ENCODE peak calls at places on chromosomes 11 and 22, in four cellular contexts. One of them, this sample, is unnamed.

GRCh38 chr22:26550498-26551033 is 38.3 kb upstream of the TFIP11 start:
- DNase-seq in A549: no peak
- DNase-seq in progenitor cell of endocrine pancreas: no peak
- DNase-seq in WTC11: no peak
- DNase-seq in this sample: no peak

GRCh38 chr22:26168934-26169311 is 339 bp upstream of the SEZ6L start:
- DNase-seq in A549: no peak
- DNase-seq in progenitor cell of endocrine pancreas: no peak
- DNase-seq in WTC11: no peak
- DNase-seq in this sample: no peak

GRCh38 chr22:48945621-48946458 is 881.8 kb downstream of the BRD1 start:
- DNase-seq in A549: no peak
- DNase-seq in progenitor cell of endocrine pancreas: peak
- DNase-seq in WTC11: no peak
- DNase-seq in this sample: no peak

GRCh38 chr22:45575607-45576272 is 73.1 kb downstream of the FBLN1 start:
- DNase-seq in A549: no peak
- DNase-seq in progenitor cell of endocrine pancreas: no peak
- DNase-seq in WTC11: no peak
- DNase-seq in this sample: no peak

GRCh38 chr11:29312817-29313216 is 704.0 kb downstream of the KCNA4 start:
- DNase-seq in A549: no peak
- DNase-seq in progenitor cell of endocrine pancreas: no peak
- DNase-seq in WTC11: no peak
- DNase-seq in this sample: no peak

GRCh38 chr11:9138612-9139579 is 47.5 kb upstream of the SCUBE2 start:
- DNase-seq in A549: peak
- DNase-seq in progenitor cell of endocrine pancreas: no peak
- DNase-seq in WTC11: no peak
- DNase-seq in this sample: no peak

GRCh38 chr11:77523712-77524111 is 49.8 kb upstream of the PAK1 start:
- DNase-seq in A549: no peak
- DNase-seq in progenitor cell of endocrine pancreas: no peak
- DNase-seq in WTC11: no peak
- DNase-seq in this sample: no peak

GRCh38 chr11:27619936-27620335 is 80.3 kb downstream of the BDNF start:
- DNase-seq in A549: no peak
- DNase-seq in progenitor cell of endocrine pancreas: no peak
- DNase-seq in WTC11: no peak
- DNase-seq in this sample: no peak

GRCh38 chr11:113591122-113591521 is 115.0 kb downstream of the TMPRSS5 start:
- DNase-seq in A549: no peak
- DNase-seq in progenitor cell of endocrine pancreas: no peak
- DNase-seq in WTC11: no peak
- DNase-seq in this sample: no peak

GRCh38 chr11:45607995-45608394 is 57.4 kb downstream of the CHST1 start:
- DNase-seq in A549: no peak
- DNase-seq in progenitor cell of endocrine pancreas: no peak
- DNase-seq in WTC11: no peak
- DNase-seq in this sample: no peak

GRCh38 chr22:33605201-33605600 is 315.1 kb downstream of the LARGE1 start:
- DNase-seq in A549: no peak
- DNase-seq in progenitor cell of endocrine pancreas: no peak
- DNase-seq in WTC11: no peak
- DNase-seq in this sample: no peak

GRCh38 chr11:129323896-129324522 is 51.6 kb upstream of the BARX2 start:
- DNase-seq in A549: peak
- DNase-seq in progenitor cell of endocrine pancreas: no peak
- DNase-seq in WTC11: no peak
- DNase-seq in this sample: no peak

GRCh38 chr11:17707833-17708232 is 11.5 kb upstream of the MYOD1 start:
- DNase-seq in A549: no peak
- DNase-seq in progenitor cell of endocrine pancreas: no peak
- DNase-seq in WTC11: no peak
- DNase-seq in this sample: no peak

GRCh38 chr11:126630893-126631292 is 275.4 kb downstream of the ST3GAL4 start:
- DNase-seq in A549: no peak
- DNase-seq in progenitor cell of endocrine pancreas: no peak
- DNase-seq in WTC11: no peak
- DNase-seq in this sample: no peak

GRCh38 chr22:44567846-44568493 is 69.9 kb upstream of the RTL6 start:
- DNase-seq in A549: peak
- DNase-seq in progenitor cell of endocrine pancreas: no peak
- DNase-seq in WTC11: peak
- DNase-seq in this sample: peak

GRCh38 chr22:27684856-27685255 is 116.7 kb downstream of the MN1 start:
- DNase-seq in A549: no peak
- DNase-seq in progenitor cell of endocrine pancreas: no peak
- DNase-seq in WTC11: no peak
- DNase-seq in this sample: no peak

GRCh38 chr22:27680636-27681035 is 120.9 kb downstream of the MN1 start:
- DNase-seq in A549: no peak
- DNase-seq in progenitor cell of endocrine pancreas: no peak
- DNase-seq in WTC11: no peak
- DNase-seq in this sample: no peak

GRCh38 chr22:27681037-27681436 is 120.5 kb downstream of the MN1 start:
- DNase-seq in A549: no peak
- DNase-seq in progenitor cell of endocrine pancreas: no peak
- DNase-seq in WTC11: no peak
- DNase-seq in this sample: no peak

GRCh38 chr22:27679722-27680488 is 121.7 kb downstream of the MN1 start:
- DNase-seq in A549: no peak
- DNase-seq in progenitor cell of endocrine pancreas: no peak
- DNase-seq in WTC11: no peak
- DNase-seq in this sample: no peak

GRCh38 chr22:27682438-27682837 is 119.1 kb downstream of the MN1 start:
- DNase-seq in A549: no peak
- DNase-seq in progenitor cell of endocrine pancreas: no peak
- DNase-seq in WTC11: peak
- DNase-seq in this sample: peak
- TF ChIP-seq CTCF in A549: no peak
- TF ChIP-seq CTCF in progenitor cell of endocrine pancreas: peak
- TF ChIP-seq CTCF in WTC11: peak
- TF ChIP-seq CTCF in this sample: peak

DNA sequence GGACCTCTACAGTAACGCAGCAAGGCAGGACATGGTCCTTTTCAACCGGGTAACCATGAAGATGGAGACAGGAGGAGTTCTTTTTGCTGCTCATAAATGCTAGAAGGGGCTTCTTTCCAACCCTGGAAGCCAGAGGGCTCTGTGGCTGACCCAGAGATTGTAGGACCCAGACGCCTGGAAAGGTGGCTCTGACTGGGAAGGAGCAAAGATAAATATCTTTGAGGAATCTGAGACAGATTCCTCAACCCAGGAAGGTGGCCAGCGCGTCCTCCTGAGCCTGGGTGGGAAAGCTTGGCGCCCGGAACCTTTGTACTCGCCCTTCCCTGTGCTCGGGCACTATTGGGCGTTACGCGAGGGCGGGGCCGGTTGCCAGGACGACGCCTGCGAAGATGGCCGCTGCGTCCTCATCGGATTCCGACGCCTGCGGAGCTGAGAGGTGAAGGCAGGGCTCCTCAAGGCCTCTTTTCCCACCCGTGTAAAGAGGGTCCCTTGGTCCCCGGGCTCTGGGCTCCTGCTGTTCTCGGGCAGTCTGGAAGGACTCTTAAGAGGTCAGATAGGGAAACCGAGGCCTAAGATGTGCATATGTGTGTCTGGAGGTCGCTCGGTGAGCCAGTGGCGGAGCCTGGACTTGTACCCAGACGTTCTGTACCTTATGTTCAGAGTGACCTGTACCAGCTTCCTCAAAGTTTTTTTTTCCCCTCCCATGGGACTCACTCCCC is at the start of gene BBS1:
- DNase-seq in A549: peak
- DNase-seq in progenitor cell of endocrine pancreas: peak
- DNase-seq in WTC11: peak
- DNase-seq in this sample: peak
- TF ChIP-seq CTCF in A549: no peak
- TF ChIP-seq CTCF in progenitor cell of endocrine pancreas: no peak
- TF ChIP-seq CTCF in WTC11: no peak
- TF ChIP-seq CTCF in this sample: no peak

GRCh38 chr11:64271339-64272132 is 12.9 kb downstream of the BAD start:
- DNase-seq in A549: peak
- DNase-seq in progenitor cell of endocrine pancreas: peak
- DNase-seq in WTC11: peak
- DNase-seq in this sample: peak
- TF ChIP-seq CTCF in A549: peak
- TF ChIP-seq CTCF in progenitor cell of endocrine pancreas: peak
- TF ChIP-seq CTCF in WTC11: no peak
- TF ChIP-seq CTCF in this sample: no peak

DNA sequence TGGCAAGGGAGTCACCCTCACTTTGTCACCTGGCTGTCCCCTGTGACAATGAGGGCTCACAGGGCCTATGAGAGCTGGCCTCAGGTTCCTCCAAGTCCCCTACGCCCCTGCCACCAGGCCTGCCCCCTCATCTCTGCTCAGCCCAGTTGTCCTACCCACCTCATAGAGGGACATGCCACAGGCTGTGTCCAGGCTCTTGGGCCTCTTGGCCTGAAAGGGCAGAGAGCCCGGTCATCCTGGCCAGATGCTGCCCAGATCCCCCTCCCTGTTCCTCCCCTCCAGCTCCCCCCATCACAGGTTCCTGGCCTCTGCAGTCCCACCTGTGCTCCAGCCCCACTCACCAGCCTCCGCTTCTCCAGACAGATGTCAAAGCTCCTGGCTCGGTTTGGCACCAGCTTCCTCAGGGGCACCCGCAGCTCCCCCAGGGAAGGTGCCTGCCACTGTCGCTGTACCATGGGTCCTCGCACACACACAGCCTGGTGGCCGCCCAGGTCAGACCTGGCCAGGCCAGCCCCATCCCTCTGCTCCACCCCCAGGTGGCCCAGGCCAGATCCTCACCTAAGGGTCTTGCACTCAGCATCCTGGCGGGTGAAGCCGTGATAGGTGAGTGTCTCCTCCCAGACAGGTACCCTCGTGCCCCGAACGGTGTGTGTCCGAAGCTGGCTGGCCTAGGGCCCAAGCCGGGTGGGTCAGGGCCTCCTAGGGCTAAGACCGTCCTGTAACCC is 8.2 kb downstream of the NDUFV1 start:
- DNase-seq in A549: no peak
- DNase-seq in progenitor cell of endocrine pancreas: no peak
- DNase-seq in WTC11: no peak
- DNase-seq in this sample: no peak
- TF ChIP-seq CTCF in A549: no peak
- TF ChIP-seq CTCF in progenitor cell of endocrine pancreas: no peak
- TF ChIP-seq CTCF in WTC11: no peak
- TF ChIP-seq CTCF in this sample: no peak

GRCh38 chr11:60348116-60348515 is 21.1 kb downstream of the MS4A6E start:
- DNase-seq in A549: no peak
- DNase-seq in progenitor cell of endocrine pancreas: no peak
- DNase-seq in WTC11: no peak
- DNase-seq in this sample: no peak
- TF ChIP-seq CTCF in A549: no peak
- TF ChIP-seq CTCF in progenitor cell of endocrine pancreas: no peak
- TF ChIP-seq CTCF in WTC11: no peak
- TF ChIP-seq CTCF in this sample: no peak

GRCh38 chr11:7665473-7666291 is 7.6 kb downstream of the CYB5R2 start:
- DNase-seq in A549: peak
- DNase-seq in progenitor cell of endocrine pancreas: peak
- DNase-seq in WTC11: peak
- DNase-seq in this sample: peak
- TF ChIP-seq CTCF in A549: peak
- TF ChIP-seq CTCF in progenitor cell of endocrine pancreas: peak
- TF ChIP-seq CTCF in WTC11: peak
- TF ChIP-seq CTCF in this sample: peak

GRCh38 chr22:40388231-40388630 is 17.8 kb downstream of the SGSM3 start:
- DNase-seq in A549: no peak
- DNase-seq in progenitor cell of endocrine pancreas: no peak
- DNase-seq in WTC11: no peak
- DNase-seq in this sample: no peak

GRCh38 chr22:40381461-40381860 is 11.1 kb downstream of the SGSM3 start:
- DNase-seq in A549: no peak
- DNase-seq in progenitor cell of endocrine pancreas: no peak
- DNase-seq in WTC11: no peak
- DNase-seq in this sample: no peak

GRCh38 chr22:40383905-40384304 is 13.5 kb downstream of the SGSM3 start:
- DNase-seq in A549: no peak
- DNase-seq in progenitor cell of endocrine pancreas: no peak
- DNase-seq in WTC11: no peak
- DNase-seq in this sample: no peak

GRCh38 chr22:40387758-40388157 is 17.4 kb downstream of the SGSM3 start:
- DNase-seq in A549: no peak
- DNase-seq in progenitor cell of endocrine pancreas: no peak
- DNase-seq in WTC11: no peak
- DNase-seq in this sample: no peak

DNA sequence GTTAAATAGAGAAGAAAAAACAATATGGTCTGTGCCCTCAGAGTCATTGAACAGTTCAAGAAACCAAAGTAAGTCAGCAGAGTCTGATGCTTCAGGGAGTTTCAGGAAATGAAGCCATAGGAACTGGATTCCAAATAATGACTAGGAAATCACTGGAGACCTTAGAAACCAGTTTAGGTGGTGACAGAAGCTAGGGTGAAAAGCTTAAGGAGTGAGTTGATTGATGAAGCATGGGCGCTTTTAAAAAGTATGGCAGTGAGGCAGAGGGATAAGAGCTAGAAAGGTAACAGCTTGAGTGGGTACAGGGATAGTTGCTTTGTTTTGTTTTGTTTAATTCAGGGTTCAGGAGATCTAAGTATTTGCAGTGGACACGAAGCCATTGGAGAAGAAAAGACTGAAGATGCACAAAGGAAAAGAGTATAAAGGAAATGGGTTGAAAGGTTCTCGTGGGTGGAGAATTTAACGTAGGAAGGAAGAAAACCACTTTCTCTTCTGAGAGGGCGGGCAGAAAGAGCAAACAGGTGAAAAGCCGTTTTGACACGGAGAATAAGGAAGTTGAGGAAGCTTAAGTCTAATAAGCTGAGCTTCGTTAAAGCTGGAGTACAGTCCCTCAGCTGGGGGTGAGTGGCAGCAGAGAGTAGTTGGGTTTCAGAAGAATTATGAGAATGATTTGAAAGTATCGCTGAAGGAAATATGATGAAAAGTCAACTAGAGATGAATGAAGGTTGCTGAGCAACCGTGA is 14.8 kb downstream of the SGSM3 start:
- DNase-seq in A549: no peak
- DNase-seq in progenitor cell of endocrine pancreas: no peak
- DNase-seq in WTC11: no peak
- DNase-seq in this sample: no peak
- TF ChIP-seq CTCF in A549: no peak
- TF ChIP-seq CTCF in progenitor cell of endocrine pancreas: no peak
- TF ChIP-seq CTCF in WTC11: no peak
- TF ChIP-seq CTCF in this sample: no peak